ENCODE peak calls at places on chromosomes 7 and 10, in ten cellular contexts. C, G, T, X, K, J, Z, Y, O and H are unnamed samples.

GRCh38 chr7:142482899-142483658 is 225.2 kb upstream of the PRSS58 start:
- DNase-seq in K (peak; percentile 57), G (peak; percentile 32), Y (no peak), O (no peak), Z (no peak), J (no peak), X (peak; percentile 72), T (peak; percentile 63), C (peak; percentile 35), H (peak; percentile 44)

GRCh38 chr10:132391372-132392020 is 5.5 kb upstream of the PWWP2B start:
- DNase-seq in Y (no peak), O (no peak), K (no peak), X (no peak), T (no peak), J (no peak), Z (no peak), C (no peak), G (no peak), H (no peak)

GRCh38 chr10:8908013-8908412 is 853.5 kb downstream of the GATA3 start:
- DNase-seq in Z (no peak), T (no peak), O (no peak), C (no peak), G (no peak), J (no peak), Y (no peak), X (no peak), K (no peak), H (no peak)

GRCh38 chr7:102119213-102119651 is 167.4 kb upstream of the SH2B2 start:
- DNase-seq in X (no peak), G (no peak), J (no peak), O (no peak), C (no peak), K (no peak), Z (no peak), T (no peak), Y (no peak), H (no peak)

GRCh38 chr7:126700807-126701604 is 551.7 kb downstream of the GRM8 start:
- DNase-seq in J (no peak), X (peak; percentile 82), K (no peak), T (peak; percentile 99), O (no peak), Z (no peak), Y (no peak), C (peak; percentile 90), G (no peak), H (peak; percentile 60)

GRCh38 chr7:117830422-117830954 is 42.8 kb downstream of the CTTNBP2 start:
- DNase-seq in Y (no peak), K (no peak), O (no peak), C (no peak), J (no peak), G (no peak), X (no peak), T (no peak), Z (peak; percentile 4), H (no peak)

GRCh38 chr7:132029369-132030160 is 473.1 kb upstream of the PODXL start:
- DNase-seq in G (no peak), O (no peak), X (no peak), K (no peak), Z (no peak), T (peak; percentile 27), J (no peak), C (no peak), Y (no peak), H (no peak)

GRCh38 chr7:155764432-155764798 is 47.8 kb downstream of the SHH start:
- DNase-seq in K (peak; percentile 29), C (no peak), G (no peak), O (no peak), J (no peak), Z (no peak), T (no peak), X (no peak), Y (no peak), H (peak; percentile 46)

GRCh38 chr7:37352251-37352650 is 96.4 kb downstream of the ELMO1 start:
- DNase-seq in G (no peak), T (no peak), O (no peak), C (no peak), J (no peak), K (no peak), Y (no peak), Z (no peak), X (no peak), H (no peak)

GRCh38 chr7:80379034-80379433 is 132.8 kb downstream of the GNAT3 start:
- DNase-seq in J (no peak), C (no peak), Y (no peak), O (no peak), T (peak; percentile 22), G (no peak), X (no peak), K (no peak), Z (no peak), H (no peak)

GRCh38 chr7:22121702-22122474 is 176.2 kb upstream of the CDCA7L start:
- DNase-seq in X (no peak), J (no peak), K (no peak), Z (no peak), C (no peak), Y (peak; percentile 78), T (no peak), O (no peak), G (no peak), H (no peak)

GRCh38 chr7:2628137-2628482 is 3.7 kb upstream of the TTYH3 start:
- DNase-seq in G (no peak), X (peak; percentile 76), C (no peak), K (no peak), J (no peak), O (peak; percentile 7), Z (no peak), T (no peak), Y (no peak), H (no peak)

GRCh38 chr10:103542764-103543616 is 49.5 kb downstream of the NEURL1 start:
- DNase-seq in X (no peak), G (no peak), K (peak; percentile 19), Z (no peak), C (peak; percentile 46), O (no peak), Y (peak; percentile 62), J (no peak), T (peak; percentile 34), H (peak; percentile 50)

GRCh38 chr7:104231054-104232046 is 23.5 kb upstream of the ORC5 start:
- DNase-seq in K (peak; percentile 32), Y (peak; percentile 67), T (peak; percentile 60), X (peak; percentile 34), J (no peak), Z (peak; percentile 8), C (peak; percentile 36), G (no peak), O (no peak), H (peak; percentile 80)

GRCh38 chr10:99435986-99436633 is 5.7 kb upstream of the GOT1 start:
- DNase-seq in Z (no peak), J (no peak), K (no peak), T (peak; percentile 61), O (no peak), C (peak; percentile 44), X (peak; percentile 6), G (no peak), Y (no peak), H (no peak)

GRCh38 chr7:44894881-44895600 is 9.7 kb upstream of the PURB start:
- DNase-seq in X (no peak), K (no peak), Z (no peak), T (no peak), O (no peak), J (no peak), G (no peak), Y (no peak), C (no peak), H (no peak)

DNA sequence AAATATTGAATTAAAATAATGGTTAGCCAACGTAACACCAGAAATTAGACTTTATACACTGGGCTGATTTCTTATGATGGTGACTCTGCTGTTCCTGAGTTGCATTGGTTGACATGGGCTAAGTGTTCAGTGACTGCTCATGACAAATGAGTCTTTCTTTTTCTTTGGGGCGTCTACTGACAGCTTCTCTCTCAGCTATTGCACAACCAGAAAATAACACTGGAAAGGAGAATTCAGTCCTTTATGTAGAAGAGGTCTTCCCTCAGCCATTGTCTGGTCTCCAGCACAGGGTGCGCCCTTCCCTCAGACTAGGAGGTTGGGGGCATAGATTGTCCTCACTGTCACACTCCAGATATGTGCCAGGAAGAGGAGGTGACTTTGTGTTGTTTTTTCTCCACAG is 21.6 kb downstream of the PNLIP start:
- DNase-seq in O (no peak), J (no peak), Y (no peak), K (no peak), G (no peak), X (no peak), C (no peak), Z (no peak), T (peak; percentile 5), H (no peak)
- TF ChIP-seq CTCF in O (no peak), J (no peak), Y (no peak), K (no peak), G (no peak), X (no peak), C (no peak), Z (no peak), T (no peak), H (no peak)

GRCh38 chr10:127524229-127524628 is 24.9 kb upstream of the NPS start:
- DNase-seq in K (no peak), O (no peak), Y (no peak), Z (no peak), T (no peak), J (no peak), C (peak; percentile 16), G (no peak), X (no peak), H (no peak)
- TF ChIP-seq CTCF in K (no peak), O (no peak), Y (no peak), Z (no peak), T (peak; percentile 7), J (no peak), C (no peak), G (no peak), X (no peak), H (no peak)

DNA sequence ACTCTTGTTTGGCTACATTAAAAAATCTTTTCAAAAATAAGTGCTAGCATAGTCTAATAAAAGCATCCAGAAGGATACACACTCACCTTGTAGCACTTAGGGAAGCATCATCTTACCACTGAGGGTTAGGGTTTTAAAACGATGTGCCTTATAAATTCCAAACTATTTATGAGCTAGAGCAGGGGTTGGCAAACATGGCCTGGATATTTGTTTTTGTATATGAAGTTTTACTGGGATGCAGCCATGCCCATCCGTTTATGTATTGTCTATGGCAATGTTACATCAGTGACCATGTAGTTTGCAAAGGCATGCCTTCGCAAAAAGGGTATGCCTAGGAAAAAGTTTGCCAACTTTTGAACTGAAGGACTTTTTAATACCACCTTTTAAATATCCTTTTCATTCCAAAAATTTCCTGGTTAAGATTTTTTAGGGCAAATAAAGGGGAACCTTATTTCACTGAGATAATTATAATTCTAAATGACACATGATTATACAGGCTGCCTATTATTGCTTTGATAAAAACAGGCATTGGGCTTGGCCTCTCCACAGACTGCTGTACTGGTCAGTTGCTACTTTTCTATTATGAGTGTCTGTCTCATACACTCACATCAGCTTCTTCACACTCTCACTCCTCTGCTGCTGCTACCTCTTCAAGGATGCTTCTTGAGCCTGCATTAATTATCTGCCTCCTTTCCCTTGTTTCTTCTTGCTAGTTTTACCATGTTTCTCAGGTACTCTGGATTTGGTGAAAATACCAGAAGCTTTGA is 30.7 kb downstream of the MTPN start:
- DNase-seq in Y (no peak), K (no peak), G (no peak), J (no peak), X (no peak), T (no peak), Z (no peak), O (no peak), C (no peak), H (no peak)
- TF ChIP-seq CTCF in Y (no peak), K (no peak), G (no peak), J (no peak), X (no peak), T (no peak), Z (no peak), O (no peak), C (no peak), H (no peak)

GRCh38 chr7:116451958-116452729 is 47.4 kb upstream of the CAV2 start:
- DNase-seq in G (no peak), J (no peak), X (no peak), C (no peak), O (no peak), Z (no peak), K (no peak), Y (no peak), T (no peak), H (no peak)
- TF ChIP-seq CTCF in G (no peak), J (no peak), X (no peak), C (peak; percentile 6), O (peak; percentile 17), Z (no peak), K (no peak), Y (no peak), T (no peak), H (no peak)